ENCODE peak calls at places on chromosome 17, in six cellular contexts. O, M, C, R, Q and T are unnamed samples.

GRCh38 chr17:34412965-34413441 is 50.0 kb upstream of the CCL1 start:
- DNase-seq in Q (peak; percentile 1), R (no peak), M (no peak), C (no peak), O (no peak), T (no peak)

GRCh38 chr17:11935734-11936406 is 61.4 kb downstream of the ZNF18 start:
- DNase-seq in Q (peak; percentile 16), M (peak; percentile 23), O (peak; percentile 2), C (peak; percentile 5), R (no peak), T (peak; percentile 78)

GRCh38 chr17:4004517-4005295 is 40.5 kb upstream of the ATP2A3 start:
- DNase-seq in O (peak; percentile 55), C (no peak), M (no peak), R (peak; percentile 23), Q (peak; percentile 11), T (no peak)

GRCh38 chr17:72258711-72259110 is 137.9 kb downstream of the SOX9 start:
- DNase-seq in M (no peak), R (no peak), O (peak; percentile 27), Q (no peak), C (no peak), T (no peak)

GRCh38 chr17:72397687-72398086 is 276.9 kb downstream of the SOX9 start:
- DNase-seq in M (no peak), R (no peak), C (no peak), O (no peak), Q (peak; percentile 44), T (no peak)

GRCh38 chr17:72338847-72339790 is 218.3 kb downstream of the SOX9 start:
- DNase-seq in Q (peak; percentile 99), C (peak; percentile 48), M (peak; percentile 98), O (no peak), R (no peak), T (peak; percentile 95)

GRCh38 chr17:2082003-2082862 is 27.3 kb downstream of the HIC1 start:
- DNase-seq in M (no peak), R (no peak), Q (no peak), O (no peak), C (no peak), T (peak; percentile 84)

GRCh38 chr17:62780273-62780672 is 27.8 kb downstream of the MARCHF10 start:
- DNase-seq in O (peak; percentile 83), Q (no peak), C (no peak), R (no peak), M (no peak), T (no peak)

GRCh38 chr17:1055751-1056645 is 59.1 kb downstream of the TIMM22 start:
- DNase-seq in R (no peak), C (no peak), Q (peak; percentile 44), M (no peak), O (peak; percentile 20), T (peak; percentile 80)

GRCh38 chr17:33112763-33113162 is 121.1 kb downstream of the SPACA3 start:
- DNase-seq in M (peak; percentile 77), Q (peak; percentile 81), O (no peak), R (no peak), C (no peak), T (no peak)

GRCh38 chr17:77237232-77238008 is 96.7 kb downstream of the SEC14L1 start:
- DNase-seq in R (no peak), Q (no peak), C (no peak), M (no peak), O (peak; percentile 44), T (no peak)

GRCh38 chr17:39617446-39618251 is 9.1 kb upstream of the PPP1R1B start:
- DNase-seq in O (peak; percentile 85), Q (peak; percentile 18), M (peak; percentile 51), R (peak; percentile 82), C (no peak), T (peak; percentile 68)

GRCh38 chr17:56798916-56799315 is 34.8 kb downstream of the C17orf67 start:
- DNase-seq in R (no peak), M (no peak), Q (peak; percentile 20), O (peak; percentile 33), C (no peak), T (peak; percentile 19)

GRCh38 chr17:58271532-58271931 is 9.2 kb downstream of the MPO start:
- DNase-seq in O (no peak), C (no peak), R (no peak), Q (no peak), M (no peak), T (no peak)

GRCh38 chr17:72237223-72237622 is 116.4 kb downstream of the SOX9 start:
- DNase-seq in R (no peak), C (no peak), M (no peak), O (peak; percentile 59), Q (no peak), T (peak; percentile 22)

GRCh38 chr17:59464246-59464645 is 101.2 kb upstream of the DHX40 start:
- DNase-seq in R (no peak), C (no peak), M (no peak), Q (no peak), O (no peak), T (no peak)

GRCh38 chr17:71760062-71760720 is 360.6 kb upstream of the SOX9 start:
- DNase-seq in R (no peak), O (no peak), M (no peak), Q (peak; percentile 81), C (no peak), T (no peak)

GRCh38 chr17:49779730-49780220 is 8.7 kb upstream of the KAT7 start:
- DNase-seq in C (no peak), O (no peak), Q (peak; percentile 98), M (peak; percentile 53), R (peak; percentile 10), T (peak; percentile 64)

GRCh38 chr17:55585629-55586028 is 74.4 kb upstream of the SMIM36 start:
- DNase-seq in O (no peak), R (no peak), M (no peak), C (no peak), Q (no peak), T (no peak)

GRCh38 chr17:80820331-80820730 is 171.3 kb upstream of the CHMP6 start:
- DNase-seq in M (no peak), C (no peak), Q (no peak), O (no peak), R (no peak), T (no peak)

GRCh38 chr17:47862621-47863440 is 11.9 kb upstream of the SP6 start:
- DNase-seq in O (no peak), Q (peak; percentile 89), R (peak; percentile 70), M (peak; percentile 89), C (peak; percentile 68), T (no peak)

GRCh38 chr17:16298140-16298662 is 55.1 kb downstream of the CENPV start:
- DNase-seq in O (no peak), R (no peak), M (no peak), Q (no peak), C (no peak), T (no peak)

GRCh38 chr17:61519139-61519538 is 66.9 kb downstream of the TBX4 start:
- DNase-seq in M (no peak), R (no peak), C (no peak), Q (no peak), O (no peak), T (no peak)

GRCh38 chr17:63751806-63752205 is 10.2 kb upstream of the STRADA start:
- DNase-seq in R (no peak), C (no peak), M (no peak), Q (no peak), O (no peak), T (no peak)

GRCh38 chr17:72388765-72389473 is 268.1 kb downstream of the SOX9 start:
- DNase-seq in M (peak; percentile 97), Q (peak; percentile 67), O (peak; percentile 73), R (no peak), C (no peak), T (peak; percentile 87)

GRCh38 chr17:43556292-43556691 is 10.2 kb upstream of the ETV4 start:
- DNase-seq in M (no peak), C (no peak), Q (no peak), R (no peak), O (no peak), T (no peak)